ENCODE peak calls at places on chromosomes 12 and 14, in six cellular contexts. G is activated CD4-positive, alpha-beta T cell treated with anti-CD3 and anti-CD28 coated beads for 4 hours; J is amniotic stem cell; L is lower lobe of right lung; D is GOT3; Q is brain pericyte. T is an unnamed sample.

GRCh38 chr14:25003537-25003936 is 46.4 kb downstream of the STXBP6 start:
- DNase-seq in G (no peak), J (no peak), L (no peak), D (no peak), Q (no peak), T (no peak)

GRCh38 chr14:64891839-64892375 is 12.2 kb upstream of the SPTB start:
- DNase-seq in G (peak; percentile 32), J (peak; percentile 33), L (no peak), D (no peak), Q (peak; percentile 16), T (peak; percentile 34)

GRCh38 chr12:28222081-28222700 is 31.9 kb downstream of the CCDC91 start:
- DNase-seq in G (peak; percentile 62), J (no peak), L (no peak), D (no peak), Q (no peak), T (no peak)

GRCh38 chr12:100499416-100499815 is 25.8 kb downstream of the NR1H4 start:
- DNase-seq in G (no peak), J (no peak), L (no peak), D (no peak), Q (no peak), T (no peak)

GRCh38 chr12:121939190-121939589 is 20.8 kb downstream of the CFAP251 start:
- DNase-seq in G (no peak), J (no peak), L (no peak), D (no peak), Q (no peak), T (no peak)

GRCh38 chr12:15910468-15910863 is 666 bp upstream of the DERA start:
- DNase-seq in G (no peak), J (no peak), L (no peak), D (no peak), Q (no peak), T (no peak)

GRCh38 chr12:31117203-31118011 is 43.7 kb downstream of the DDX11 start:
- DNase-seq in G (peak; percentile 69), J (no peak), L (no peak), D (no peak), Q (no peak), T (no peak)

GRCh38 chr12:78585132-78585531 is 279.4 kb upstream of the SYT1 start:
- DNase-seq in G (no peak), J (no peak), L (no peak), D (no peak), Q (no peak), T (no peak)

GRCh38 chr14:72742682-72743195 is 151.2 kb downstream of the DPF3 start:
- DNase-seq in G (no peak), J (no peak), L (no peak), D (no peak), Q (no peak), T (no peak)

GRCh38 chr14:50035214-50035613 is 81.2 kb downstream of the VCPKMT start:
- DNase-seq in G (no peak), J (no peak), L (no peak), D (no peak), Q (no peak), T (no peak)

GRCh38 chr14:23153891-23154796 is 29.3 kb downstream of the SLC7A8 start:
- DNase-seq in G (no peak), J (peak; percentile 49), L (peak; percentile 93), D (no peak), Q (no peak), T (no peak)

GRCh38 chr12:68334136-68334535 is 2.0 kb upstream of the MDM1 start:
- DNase-seq in G (no peak), J (no peak), L (no peak), D (no peak), Q (no peak), T (no peak)

GRCh38 chr14:76413962-76414665 is 38.2 kb downstream of the ESRRB start:
- DNase-seq in G (no peak), J (no peak), L (no peak), D (no peak), Q (no peak), T (no peak)

GRCh38 chr14:91294153-91294552 is 49.6 kb upstream of the GPR68 start:
- DNase-seq in G (no peak), J (no peak), L (peak; percentile 5), D (no peak), Q (no peak), T (no peak)

GRCh38 chr14:54088271-54088670 is 131.6 kb upstream of the BMP4 start:
- DNase-seq in G (no peak), J (no peak), L (no peak), D (no peak), Q (no peak), T (no peak)